ENCODE peak calls at places on chromosomes 7 and 10, in six cellular contexts. P, J, N, M, R and Q are unnamed samples.
A peak's percentile ranks its signal among the peaks of the same experiment; 100 is the strongest.

GRCh38 chr10:44917848-44918247 is 6.7 kb downstream of the TMEM72 start:
- DNase-seq in M (no peak), J (no peak), N (no peak), R (no peak), P (no peak), Q (no peak)

GRCh38 chr7:106609416-106609815 is 51.5 kb downstream of the CCDC71L start:
- DNase-seq in R (no peak), M (peak; percentile 26), N (no peak), J (no peak), P (no peak), Q (no peak)

GRCh38 chr10:110762109-110762848 is 109.4 kb upstream of the PDCD4 start:
- DNase-seq in N (no peak), P (no peak), R (no peak), J (no peak), M (no peak), Q (no peak)

GRCh38 chr10:132438091-132439024 is 41.4 kb downstream of the PWWP2B start:
- DNase-seq in M (no peak), R (no peak), J (no peak), N (no peak), P (no peak), Q (no peak)

GRCh38 chr7:16232273-16232672 is 189.1 kb downstream of the CRPPA start:
- DNase-seq in R (no peak), J (no peak), P (no peak), M (no peak), N (no peak), Q (no peak)

GRCh38 chr7:36278767-36279171 is 110.9 kb upstream of the ANLN start:
- DNase-seq in M (no peak), J (no peak), R (no peak), N (no peak), P (no peak), Q (no peak)

GRCh38 chr10:653991-654646 is 35.3 kb downstream of the DIP2C start:
- DNase-seq in P (no peak), R (no peak), J (no peak), N (no peak), M (no peak), Q (no peak)

GRCh38 chr7:31860925-31861324 is 173.9 kb downstream of the PPP1R17 start:
- DNase-seq in R (no peak), J (no peak), P (no peak), M (no peak), N (peak; percentile 23), Q (no peak)

GRCh38 chr7:11638026-11638774 is 193.8 kb downstream of the THSD7A start:
- DNase-seq in P (no peak), N (no peak), J (no peak), R (no peak), M (no peak), Q (no peak)

GRCh38 chr10:97974526-97975525 is 55.6 kb downstream of the CRTAC1 start:
- DNase-seq in P (no peak), J (no peak), N (no peak), R (no peak), M (no peak), Q (no peak)

GRCh38 chr7:18770852-18771251 is 275.3 kb downstream of the HDAC9 start:
- DNase-seq in R (no peak), M (no peak), N (no peak), J (no peak), P (no peak), Q (no peak)

GRCh38 chr10:121613456-121613855 is 15.2 kb upstream of the FGFR2 start:
- DNase-seq in P (no peak), R (no peak), J (no peak), M (no peak), N (no peak), Q (no peak)

GRCh38 chr10:79387974-79388850 is 40.9 kb downstream of the PPIF start:
- DNase-seq in R (no peak), M (no peak), P (no peak), J (no peak), N (no peak), Q (no peak)

GRCh38 chr10:84693006-84693405 is 364.6 kb downstream of the CCSER2 start:
- DNase-seq in R (no peak), J (no peak), P (no peak), N (no peak), M (no peak), Q (no peak)

GRCh38 chr10:70759769-70760168 is 25.4 kb downstream of the TBATA start:
- DNase-seq in R (peak; percentile 42), J (no peak), P (no peak), M (no peak), N (peak; percentile 29), Q (no peak)

GRCh38 chr7:148144827-148145226 is 445.7 kb upstream of the C7orf33 start:
- DNase-seq in M (no peak), R (no peak), J (no peak), P (no peak), N (no peak), Q (no peak)

GRCh38 chr10:88851706-88852105 is at the start of gene ANKRD22:
- DNase-seq in P (peak; percentile 29), M (peak; percentile 94), R (no peak), N (peak; percentile 38), J (no peak), Q (no peak)

GRCh38 chr10:129136866-129137415 is 330.1 kb upstream of the MGMT start:
- DNase-seq in R (no peak), J (no peak), N (no peak), P (no peak), M (no peak), Q (no peak)

GRCh38 chr10:24118246-24118645 is 90.7 kb upstream of the KIAA1217 start:
- DNase-seq in M (no peak), P (no peak), R (no peak), N (no peak), J (no peak), Q (no peak)

GRCh38 chr10:5033061-5033770 is 29.6 kb upstream of the AKR1C2 start:
- DNase-seq in R (no peak), J (no peak), M (peak; percentile 83), P (no peak), N (peak; percentile 50), Q (no peak)

GRCh38 chr10:132110713-132111112 is 45.0 kb downstream of the JAKMIP3 start:
- DNase-seq in P (no peak), R (no peak), J (no peak), M (no peak), N (no peak), Q (no peak)

GRCh38 chr7:127387974-127388373 is 4.5 kb downstream of the ZNF800 start:
- DNase-seq in P (no peak), J (no peak), M (no peak), N (no peak), R (no peak), Q (no peak)

GRCh38 chr10:7409045-7409731 is 1.6 kb downstream of the SFMBT2 start:
- DNase-seq in J (peak; percentile 43), M (peak; percentile 29), N (peak; percentile 61), P (no peak), R (peak; percentile 77), Q (no peak)

GRCh38 chr7:47580175-47580701 is 1.7 kb downstream of the TNS3 start:
- DNase-seq in R (no peak), N (peak; percentile 89), J (no peak), P (no peak), M (no peak), Q (no peak)

GRCh38 chr7:130281227-130281626 is 11.7 kb upstream of the CPA4 start:
- DNase-seq in J (no peak), N (no peak), M (peak; percentile 56), R (no peak), P (no peak), Q (no peak)

GRCh38 chr10:116001266-116001857 is 271.6 kb downstream of the GFRA1 start:
- DNase-seq in M (no peak), N (no peak), P (no peak), J (no peak), R (no peak), Q (no peak)

GRCh38 chr10:47013469-47014169 is 102.4 kb downstream of the PTPN20 start:
- DNase-seq in R (no peak), M (no peak), P (peak; percentile 21), N (no peak), J (no peak), Q (no peak)

GRCh38 chr7:44235582-44236332 is 35.0 kb downstream of the YKT6 start:
- DNase-seq in N (no peak), P (no peak), J (no peak), R (no peak), M (peak; percentile 40), Q (no peak)

GRCh38 chr10:132335189-132336063 is 3.4 kb downstream of the LRRC27 start:
- DNase-seq in J (peak; percentile 61), M (no peak), N (peak; percentile 16), P (no peak), R (peak; percentile 82), Q (no peak)